ENCODE peak calls at places on chromosomes 2 and 18, in five cellular contexts. O is SHP77, U is AG08396, E is LoVo, S is adrenal gland. P is an unnamed sample.

GRCh38 chr2:111099402-111099801 is 21.3 kb upstream of the BCL2L11 start:
- DNase-seq in S (no peak), O (no peak), E (no peak), U (no peak), P (no peak)

GRCh38 chr18:14939141-14939540 is 191.2 kb downstream of the ANKRD30B start:
- DNase-seq in O (no peak), U (no peak), S (no peak), E (no peak), P (no peak)

GRCh38 chr2:229712125-229712524 is 2.2 kb downstream of the DNER start:
- DNase-seq in S (no peak), O (no peak), E (no peak), U (peak), P (peak)

GRCh38 chr2:240782221-240782885 is 37.7 kb downstream of the KIF1A start:
- DNase-seq in E (no peak), O (no peak), S (no peak), U (no peak), P (no peak)

GRCh38 chr18:61464551-61465102 is 131.4 kb downstream of the CDH20 start:
- DNase-seq in S (no peak), E (no peak), O (no peak), U (peak), P (no peak)

GRCh38 chr2:174449033-174449432 is 37.8 kb downstream of the GPR155 start:
- DNase-seq in E (no peak), S (no peak), U (no peak), O (no peak), P (no peak)

GRCh38 chr2:27929916-27930486 is 39.5 kb downstream of the BABAM2 start:
- DNase-seq in S (no peak), E (peak), U (no peak), O (no peak), P (no peak)

GRCh38 chr2:159075726-159076125 is 107.3 kb downstream of the TANC1 start:
- DNase-seq in S (no peak), E (no peak), U (no peak), O (no peak), P (no peak)

GRCh38 chr18:59139291-59139614 is 431 bp upstream of the SEC11C start:
- DNase-seq in S (peak), E (peak), U (peak), O (peak), P (peak)

GRCh38 chr18:63040788-63041410 is 278.7 kb downstream of the BCL2 start:
- DNase-seq in U (no peak), S (no peak), O (no peak), E (no peak), P (no peak)

GRCh38 chr2:11753452-11753885 is 7.0 kb downstream of the LPIN1 start:
- DNase-seq in S (no peak), U (no peak), E (no peak), O (peak), P (peak)

GRCh38 chr18:76885011-76885410 is 62.7 kb downstream of the ZNF236 start:
- DNase-seq in S (no peak), U (no peak), O (no peak), E (no peak), P (no peak)

GRCh38 chr2:223649941-223650530 is 47.9 kb upstream of the SCG2 start:
- DNase-seq in S (no peak), U (no peak), O (no peak), E (no peak), P (no peak)

GRCh38 chr2:112869258-112869842 is 32.8 kb upstream of the IL1B start:
- DNase-seq in E (peak), O (peak), U (no peak), S (peak), P (peak)

GRCh38 chr2:8538531-8538930 is 143.3 kb upstream of the ID2 start:
- DNase-seq in E (no peak), U (no peak), S (no peak), O (no peak), P (no peak)

GRCh38 chr2:240917684-240918257 is 11.6 kb downstream of the CROCC2 start:
- DNase-seq in U (no peak), S (no peak), E (no peak), O (no peak), P (no peak)

GRCh38 chr2:169259402-169259801 is 102.9 kb downstream of the LRP2 start:
- DNase-seq in S (no peak), O (no peak), E (no peak), U (no peak), P (no peak)

GRCh38 chr2:75079575-75079974 is 119.7 kb downstream of the TACR1 start:
- DNase-seq in E (no peak), O (no peak), S (no peak), U (no peak), P (no peak)

GRCh38 chr2:23477392-23477791 is 92.4 kb downstream of the KLHL29 start:
- DNase-seq in U (no peak), E (no peak), O (no peak), S (no peak), P (no peak)

GRCh38 chr2:20490300-20491181 is 43.7 kb downstream of the RHOB start:
- DNase-seq in S (peak), E (no peak), U (no peak), O (no peak), P (no peak)

GRCh38 chr18:54255141-54255540 is 14.2 kb upstream of the POLI start:
- DNase-seq in E (no peak), U (no peak), O (no peak), S (no peak), P (no peak)

GRCh38 chr18:49048361-49048760 is 97.6 kb upstream of the SMAD7 start:
- DNase-seq in O (no peak), U (no peak), S (no peak), E (no peak), P (no peak)

GRCh38 chr18:11391636-11392035 is 217.8 kb upstream of the SLC35G4 start:
- DNase-seq in O (no peak), U (no peak), E (no peak), S (no peak), P (no peak)

GRCh38 chr2:105655244-105655643 is 89.5 kb upstream of the NCK2 start:
- DNase-seq in E (no peak), S (no peak), O (no peak), U (no peak), P (no peak)

GRCh38 chr2:237330539-237330938 is 83.4 kb downstream of the COL6A3 start:
- DNase-seq in E (no peak), S (no peak), O (no peak), U (no peak), P (no peak)

GRCh38 chr2:71226391-71226964 is 425 bp downstream of the PAIP2B start:
- DNase-seq in S (peak), E (peak), O (peak), U (no peak), P (peak)

GRCh38 chr18:3213231-3214059 is 6.3 kb downstream of the MYOM1 start:
- DNase-seq in U (no peak), E (no peak), O (no peak), S (peak), P (peak)

GRCh38 chr2:200748779-200749178 is 62.9 kb upstream of the BZW1 start:
- DNase-seq in U (no peak), S (peak), E (no peak), O (no peak), P (no peak)

GRCh38 chr2:75403991-75404428 is 156.7 kb downstream of the EVA1A start:
- DNase-seq in S (peak), E (peak), U (peak), O (peak), P (no peak)

GRCh38 chr2:100876231-100876860 is 56.4 kb downstream of the NPAS2 start:
- DNase-seq in O (no peak), S (no peak), U (no peak), E (no peak), P (no peak)